ENCODE peak calls at places on chromosomes 2 and 18, in five cellular contexts. F is fibroblast of lung, T is neural progenitor cell, S is IMR-90, Q is K562. Y is an unnamed sample.

GRCh38 chr18:3661121-3661520 is 211.1 kb downstream of the TGIF1 start:
- DNase-seq in S (no peak), F (no peak), Q (peak), T (no peak), Y (no peak)

GRCh38 chr18:68454511-68455228 is 260.2 kb downstream of the TMX3 start:
- DNase-seq in F (peak), Q (no peak), T (no peak), S (peak), Y (no peak)

GRCh38 chr18:44795241-44795640 is 114.6 kb downstream of the SETBP1 start:
- DNase-seq in T (no peak), F (no peak), S (no peak), Q (no peak), Y (no peak)

GRCh38 chr2:100274076-100274475 is 48.2 kb downstream of the LONRF2 start:
- DNase-seq in Q (no peak), T (no peak), S (no peak), F (no peak), Y (no peak)

GRCh38 chr2:228318218-228318617 is 136.7 kb upstream of the SPHKAP start:
- DNase-seq in S (no peak), T (peak), F (peak), Q (no peak), Y (no peak)

GRCh38 chr2:60741588-60741987 is 14.5 kb upstream of the PAPOLG start:
- DNase-seq in Q (no peak), F (no peak), S (no peak), T (no peak), Y (no peak)

GRCh38 chr2:202169131-202169530 is 69.3 kb downstream of the SUMO1 start:
- DNase-seq in Q (no peak), T (no peak), F (no peak), S (no peak), Y (no peak)

GRCh38 chr2:121804340-121804739 is 48.9 kb downstream of the TSN start:
- DNase-seq in Q (no peak), S (peak), T (no peak), F (peak), Y (peak)

GRCh38 chr2:52918551-52918950 is 849.1 kb upstream of the CHAC2 start:
- DNase-seq in Q (no peak), T (no peak), S (peak), F (peak), Y (no peak)

GRCh38 chr2:32564417-32565035 is 63.3 kb upstream of the TTC27 start:
- DNase-seq in Q (no peak), T (no peak), S (no peak), F (no peak), Y (no peak)

GRCh38 chr2:8541223-8541622 is 140.6 kb upstream of the ID2 start:
- DNase-seq in F (no peak), T (no peak), Q (no peak), S (no peak), Y (peak)

GRCh38 chr2:207012461-207012860 is 73.1 kb downstream of the CPO start:
- DNase-seq in T (no peak), S (no peak), Q (no peak), F (peak), Y (no peak)

GRCh38 chr18:45690975-45691815 is 32.8 kb upstream of the SLC14A1 start:
- DNase-seq in T (peak), F (peak), Q (peak), S (peak), Y (peak)

DNA sequence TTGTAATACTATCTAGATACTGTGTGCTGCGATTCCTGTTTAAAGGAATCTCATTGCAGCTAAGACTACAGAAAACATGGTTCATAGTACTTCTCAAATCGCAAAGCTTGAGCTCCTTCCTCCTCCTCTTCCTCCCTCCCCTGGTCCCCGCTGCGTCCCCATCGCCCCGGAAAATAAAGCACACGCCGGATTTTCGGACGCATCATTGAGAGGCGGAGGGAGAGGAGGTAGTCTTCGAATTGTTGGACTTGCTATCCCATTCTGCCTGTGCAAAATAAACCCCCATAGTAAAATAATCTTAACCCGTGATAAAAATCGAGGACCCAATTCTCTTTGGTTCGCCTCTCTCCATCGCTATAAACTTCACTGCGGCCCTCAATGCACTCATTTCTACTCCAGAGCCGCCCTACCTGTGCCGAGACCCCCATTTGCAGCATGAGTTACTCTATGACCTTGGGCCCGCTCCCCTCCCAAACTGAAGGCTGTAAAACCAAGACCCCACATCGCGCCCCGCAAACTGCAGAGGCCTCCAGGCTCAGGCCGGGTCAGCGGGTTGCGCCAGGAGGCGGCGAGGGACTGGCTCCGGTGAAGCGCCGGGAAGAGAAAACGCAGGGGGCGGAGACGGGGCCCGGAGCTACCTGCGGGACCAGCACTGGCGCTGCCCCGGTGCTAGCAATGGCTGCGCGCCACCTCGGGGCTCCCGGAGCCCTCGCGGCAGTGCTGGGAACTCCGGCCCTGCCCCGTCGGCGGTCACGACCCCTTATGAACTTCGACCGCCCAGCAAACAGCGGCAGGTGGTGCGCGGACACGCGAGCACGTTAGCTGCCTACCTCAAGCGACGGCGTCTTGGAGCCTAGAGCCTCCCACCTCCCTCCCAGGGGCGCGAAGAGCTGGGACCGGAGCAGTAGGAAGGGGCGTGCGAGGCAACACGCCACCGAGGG is 649 bp downstream of the ESCO1 start:
- DNase-seq in Q (peak), F (no peak), T (peak), S (peak), Y (peak)
- TF ChIP-seq CTCF in Q (no peak), F (no peak), T (peak), S (peak), Y (no peak)

GRCh38 chr2:118913131-118913804 is 28.7 kb upstream of the MARCO start:
- DNase-seq in Q (no peak), T (no peak), S (no peak), F (no peak), Y (no peak)
- H3K9ac ChIP-seq in Q (no peak), T (no peak), S (no peak), F (no peak), Y (no peak)

DNA sequence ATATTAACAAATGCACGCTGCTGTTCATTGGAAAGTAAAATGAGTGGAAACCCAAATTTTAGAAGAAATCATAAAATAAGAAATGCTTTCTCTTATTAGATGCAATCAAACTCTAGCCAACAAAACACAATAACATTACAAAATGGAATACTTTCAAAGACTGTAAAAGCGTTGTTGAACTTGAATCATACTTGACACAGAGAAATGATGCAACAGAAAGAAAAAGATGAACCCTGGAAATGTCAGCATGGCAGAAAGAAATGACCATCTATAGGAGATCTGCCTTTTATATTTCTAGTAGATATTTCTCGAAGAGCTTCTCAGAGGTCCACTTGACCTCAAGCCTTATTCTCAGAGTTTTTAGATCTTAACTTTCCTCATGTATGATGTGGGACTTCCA is 170.6 kb upstream of the MEIS1 start:
- DNase-seq in Q (no peak), S (no peak), F (no peak), T (no peak), Y (no peak)
- TF ChIP-seq CTCF in Q (no peak), S (no peak), F (no peak), T (no peak), Y (no peak)

DNA sequence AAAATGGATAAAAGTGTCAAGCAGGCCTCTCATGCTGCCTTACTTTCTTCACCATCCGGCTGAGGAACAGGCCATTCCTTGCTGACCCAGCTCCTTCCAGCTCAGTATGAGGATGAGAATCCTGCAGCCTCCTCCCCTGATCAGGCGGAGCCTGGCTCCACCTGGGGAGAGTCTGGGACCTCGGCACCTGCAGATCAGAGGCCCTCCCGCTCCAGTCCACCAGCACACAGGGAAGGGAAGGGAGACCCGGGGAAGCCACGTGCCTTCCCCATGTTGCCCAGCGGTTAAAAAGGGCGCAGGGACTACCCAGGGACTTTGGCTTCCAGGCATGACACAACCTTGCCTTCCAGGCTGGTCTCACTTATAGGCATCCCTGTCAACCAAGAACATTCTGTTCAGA is 172.0 kb downstream of the NDUFA10 start:
- DNase-seq in T (no peak), Q (no peak), F (no peak), S (no peak), Y (no peak)
- H3K9ac ChIP-seq in T (no peak), Q (no peak), F (no peak), S (no peak), Y (no peak)

GRCh38 chr2:76850969-76851368 is 671.2 kb downstream of the LRRTM4 start:
- DNase-seq in F (no peak), T (no peak), S (no peak), Q (no peak), Y (no peak)
- TF ChIP-seq CTCF in F (no peak), T (no peak), S (no peak), Q (no peak), Y (no peak)